ENCODE peak calls at places on chromosomes 13 and 19, in six cellular contexts. F is HepG2, Y is GM12878, Q is H1, D is K562, I is GM12891. L is an unnamed sample.
A peak's percentile ranks its signal among the peaks of the same experiment; 100 is the strongest.

GRCh38 chr19:2188708-2189385 is 25.1 kb downstream of the DOT1L start:
- DNase-seq in I (no peak), D (no peak), F (no peak), Q (no peak), Y (no peak), L (no peak)

GRCh38 chr19:49567722-49568454 is 12.5 kb downstream of the NOSIP start:
- DNase-seq in Y (no peak), D (no peak), F (no peak), I (no peak), Q (no peak), L (no peak)

GRCh38 chr19:831407-832369 is 4.1 kb downstream of the AZU1 start:
- DNase-seq in I (no peak), F (no peak), Q (no peak), D (peak; percentile 40), Y (no peak), L (no peak)

GRCh38 chr19:3125900-3126524 is 9.8 kb upstream of the GNA15 start:
- DNase-seq in I (peak; percentile 80), D (peak; percentile 75), Q (peak; percentile 87), Y (no peak), F (peak; percentile 43), L (peak; percentile 74)

GRCh38 chr19:18878858-18879578 is 16.9 kb downstream of the CERS1 start:
- DNase-seq in D (no peak), Q (no peak), F (no peak), Y (no peak), I (no peak), L (no peak)

GRCh38 chr13:98981596-98982195 is 3.8 kb upstream of the DOCK9 start:
- DNase-seq in Q (no peak), D (no peak), F (no peak), I (no peak), Y (no peak), L (no peak)

GRCh38 chr19:14556662-14557188 is 15.1 kb downstream of the NDUFB7 start:
- DNase-seq in Q (peak; percentile 90), Y (no peak), F (peak; percentile 61), I (peak; percentile 94), D (peak; percentile 81), L (peak; percentile 95)

GRCh38 chr13:92804346-92804745 is 422.3 kb upstream of the GPC6 start:
- DNase-seq in D (no peak), Q (no peak), F (no peak), I (no peak), Y (no peak), L (no peak)

GRCh38 chr13:90769387-90769786 is 578.1 kb upstream of the MIR17HG start:
- DNase-seq in D (no peak), F (no peak), Q (no peak), I (no peak), Y (no peak), L (no peak)

GRCh38 chr19:18635831-18636182 is 1.0 kb upstream of the KLHL26 start:
- DNase-seq in Q (no peak), F (no peak), Y (no peak), I (no peak), D (no peak), L (no peak)

GRCh38 chr19:36939153-36939552 is 23.0 kb downstream of the ZNF568 start:
- DNase-seq in F (no peak), D (no peak), I (no peak), Q (no peak), Y (no peak), L (no peak)

GRCh38 chr13:90447735-90448103 is 899.8 kb upstream of the MIR17HG start:
- DNase-seq in I (no peak), Y (no peak), D (no peak), Q (no peak), F (no peak), L (no peak)

GRCh38 chr13:33845572-33846305 is 27.8 kb downstream of the RFC3 start:
- DNase-seq in Y (no peak), D (no peak), I (no peak), Q (no peak), F (peak; percentile 21), L (no peak)

GRCh38 chr13:75372517-75372916 is 109.5 kb downstream of the TBC1D4 start:
- DNase-seq in D (peak; percentile 24), Y (no peak), F (peak; percentile 44), I (no peak), Q (no peak), L (no peak)

GRCh38 chr13:77457989-77458388 is 77.5 kb upstream of the SCEL start:
- DNase-seq in Q (no peak), Y (no peak), I (no peak), F (no peak), D (no peak), L (no peak)

GRCh38 chr19:14160017-14160703 is 23.8 kb upstream of the ASF1B start:
- DNase-seq in I (peak; percentile 14), F (no peak), D (no peak), Q (no peak), Y (no peak), L (peak; percentile 24)

GRCh38 chr13:65943024-65943423 is 1287.1 kb downstream of the PCDH9 start:
- DNase-seq in Y (no peak), Q (no peak), F (no peak), D (no peak), I (no peak), L (no peak)

GRCh38 chr13:29859971-29860370 is 9.6 kb upstream of the UBL3 start:
- DNase-seq in I (no peak), F (no peak), Y (no peak), Q (no peak), D (no peak), L (no peak)

GRCh38 chr13:42836930-42837329 is 55.5 kb downstream of the FAM216B start:
- DNase-seq in F (no peak), Y (no peak), I (no peak), Q (no peak), D (no peak), L (no peak)

GRCh38 chr13:42832341-42833153 is 51.2 kb downstream of the FAM216B start:
- DNase-seq in Y (no peak), Q (no peak), F (peak; percentile 20), I (no peak), D (no peak), L (no peak)

GRCh38 chr13:42835012-42835411 is 53.6 kb downstream of the FAM216B start:
- DNase-seq in Q (no peak), I (no peak), Y (no peak), F (no peak), D (no peak), L (no peak)
- TF ChIP-seq POLR2A in Q (no peak), I (no peak), Y (no peak), F (no peak), D (no peak), L (no peak)

GRCh38 chr13:48653074-48654054 is at the start of gene CYSLTR2:
- DNase-seq in F (no peak), Y (peak; percentile 35), D (no peak), I (no peak), Q (no peak), L (no peak)

GRCh38 chr13:48656621-48657020 is 2.9 kb downstream of the CYSLTR2 start:
- DNase-seq in D (no peak), Q (no peak), Y (no peak), F (peak; percentile 9), I (no peak), L (no peak)

GRCh38 chr13:48655291-48655690 is 1.6 kb downstream of the CYSLTR2 start:
- DNase-seq in Q (no peak), D (no peak), F (no peak), I (no peak), Y (no peak), L (no peak)

GRCh38 chr13:48654511-48654910 is 782 bp downstream of the CYSLTR2 start:
- DNase-seq in Q (no peak), D (no peak), Y (no peak), I (no peak), F (no peak), L (no peak)
- TF ChIP-seq TAF1 in Q (no peak), D (no peak), Y (no peak), I (no peak), F (no peak), L (no peak)

GRCh38 chr19:8308891-8309291 is 733 bp upstream of the CD320 start:
- DNase-seq in Q (no peak), D (no peak), Y (no peak), I (no peak), F (no peak), L (no peak)

GRCh38 chr19:8310342-8311055 is 2.3 kb upstream of the CD320 start:
- DNase-seq in Q (peak; percentile 33), I (no peak), D (no peak), Y (no peak), F (no peak), L (no peak)

GRCh38 chr19:8307400-8307964 is 676 bp downstream of the CD320 start:
- DNase-seq in Q (no peak), D (peak; percentile 56), Y (no peak), F (peak; percentile 23), I (no peak), L (no peak)

GRCh38 chr19:8307965-8308866 is at the start of gene CD320:
- DNase-seq in I (peak; percentile 97), Q (peak; percentile 92), F (peak; percentile 86), Y (peak; percentile 63), D (peak; percentile 96), L (peak; percentile 97)

DNA sequence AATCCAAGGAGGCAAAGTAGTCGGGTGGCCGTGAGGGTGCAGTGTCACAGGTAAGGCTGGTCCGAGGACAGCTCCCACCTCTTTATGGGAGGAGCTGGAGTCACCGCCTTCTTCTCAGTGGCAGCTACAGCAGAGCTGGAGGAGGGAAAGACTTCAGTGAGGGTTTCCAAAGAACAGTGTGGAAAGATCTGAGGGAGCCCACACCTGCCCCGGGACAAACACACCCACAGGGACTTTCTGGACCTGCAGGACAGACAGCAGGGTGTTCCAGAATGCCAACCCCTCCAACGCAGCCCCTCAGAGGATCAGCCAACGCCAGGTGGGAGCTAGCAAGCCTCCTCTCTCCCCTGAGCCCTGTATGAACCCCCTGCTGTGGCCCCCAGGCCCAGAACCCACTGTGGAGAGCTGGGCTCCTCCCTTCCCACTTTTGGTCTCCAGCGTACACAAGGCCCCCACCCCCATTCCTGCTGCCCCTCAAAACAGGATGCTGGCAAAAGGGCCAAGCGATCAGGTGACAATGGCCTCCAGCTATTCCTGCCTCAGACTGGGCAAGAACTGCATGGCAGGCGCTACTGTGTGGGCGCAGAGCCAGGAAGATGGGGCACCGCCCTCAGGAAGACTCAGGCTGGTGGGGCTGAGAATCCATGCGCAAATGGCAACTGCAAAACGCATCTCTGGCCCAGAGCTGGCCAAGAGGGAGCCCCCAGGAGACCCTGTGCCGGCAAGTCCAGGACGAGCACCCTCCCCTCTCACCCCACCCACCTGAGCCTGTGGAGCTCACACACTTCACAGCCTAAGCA is 3.5 kb upstream of the CD320 start:
- DNase-seq in Y (no peak), F (no peak), D (peak; percentile 2), I (no peak), Q (no peak), L (no peak)
- TF ChIP-seq POLR2AphosphoS5 in Y (no peak), F (no peak), D (no peak), I (no peak), Q (no peak), L (no peak)

DNA sequence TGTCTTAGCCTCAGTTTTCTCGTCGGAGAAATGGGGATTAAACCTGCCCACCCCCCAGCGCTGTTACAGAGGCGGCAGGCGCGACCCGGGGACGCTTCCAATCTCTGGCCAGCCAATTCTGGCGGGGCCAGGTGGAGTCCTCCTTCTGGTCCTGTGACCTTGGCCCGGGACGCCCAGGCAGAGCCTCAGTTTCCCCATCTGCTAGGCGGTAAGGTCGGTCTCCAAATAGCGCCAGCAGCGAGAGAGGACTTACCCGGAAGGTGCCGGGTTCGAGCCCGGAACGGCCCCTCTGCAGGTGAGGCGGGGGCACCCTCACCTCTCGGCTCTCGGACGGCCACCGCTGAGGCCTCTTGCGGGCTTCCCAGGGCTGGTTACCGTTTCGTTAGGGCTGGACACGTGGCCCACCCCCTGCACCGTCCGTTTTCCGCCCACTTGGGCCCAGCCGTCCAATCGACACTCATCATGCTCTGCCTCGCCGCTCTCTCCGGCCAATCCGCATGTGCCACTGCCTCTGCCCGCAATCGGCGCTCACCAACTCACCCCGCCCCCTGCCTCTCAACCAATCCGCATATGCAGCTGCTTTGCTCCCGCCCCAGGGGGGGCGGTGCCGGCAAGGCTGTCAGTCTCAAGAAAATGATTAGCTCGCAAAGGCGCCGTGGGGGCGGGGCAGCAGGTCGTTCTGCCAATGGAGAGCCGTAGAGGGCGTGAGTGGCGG is at the start of gene ISOC2:
- DNase-seq in I (peak; percentile 100), Y (peak; percentile 98), Q (peak; percentile 100), D (peak; percentile 99), F (peak; percentile 98), L (peak; percentile 100)
- TF ChIP-seq POLR2A in I (peak; percentile 82), Y (peak; percentile 96), Q (peak; percentile 88), D (peak; percentile 95), F (peak; percentile 92), L (peak; percentile 82)

L was measured in GM12892.